ENCODE peak calls at places on chromosomes 16 and 17, in nine cellular contexts. One of them, this sample, is unnamed.

GRCh38 chr17:10156579-10157488 is 41.6 kb downstream of the GAS7 start:
- DNase-seq in HS-5: no peak
- DNase-seq in dermis blood vessel endothelial cell: no peak
- DNase-seq in substantia nigra: peak; percentile 32
- DNase-seq in NCI-H1092: no peak
- DNase-seq in GF-D8: peak; percentile 90
- DNase-seq in AG04450: no peak
- DNase-seq in nucleus accumbens: no peak
- DNase-seq in neuronal stem cell: no peak
- DNase-seq in this sample: peak; percentile 52

GRCh38 chr17:77657821-77658220 is 300.7 kb upstream of the TNRC6C start:
- DNase-seq in HS-5: no peak
- DNase-seq in dermis blood vessel endothelial cell: no peak
- DNase-seq in substantia nigra: no peak
- DNase-seq in NCI-H1092: no peak
- DNase-seq in GF-D8: no peak
- DNase-seq in AG04450: no peak
- DNase-seq in nucleus accumbens: no peak
- DNase-seq in neuronal stem cell: no peak
- DNase-seq in this sample: no peak

GRCh38 chr16:3509470-3509928 is 8.7 kb downstream of the CLUAP1 start:
- DNase-seq in HS-5: no peak
- DNase-seq in dermis blood vessel endothelial cell: no peak
- DNase-seq in substantia nigra: no peak
- DNase-seq in NCI-H1092: no peak
- DNase-seq in GF-D8: no peak
- DNase-seq in AG04450: no peak
- DNase-seq in nucleus accumbens: no peak
- DNase-seq in neuronal stem cell: no peak
- DNase-seq in this sample: no peak

GRCh38 chr17:12856451-12856850 is 67.2 kb downstream of the ARHGAP44 start:
- DNase-seq in HS-5: no peak
- DNase-seq in dermis blood vessel endothelial cell: no peak
- DNase-seq in substantia nigra: no peak
- DNase-seq in NCI-H1092: no peak
- DNase-seq in GF-D8: peak; percentile 3
- DNase-seq in AG04450: no peak
- DNase-seq in nucleus accumbens: no peak
- DNase-seq in neuronal stem cell: no peak
- DNase-seq in this sample: no peak

GRCh38 chr17:35998018-35998545 is 3.3 kb downstream of the CCL15 start:
- DNase-seq in HS-5: no peak
- DNase-seq in dermis blood vessel endothelial cell: no peak
- DNase-seq in substantia nigra: no peak
- DNase-seq in NCI-H1092: no peak
- DNase-seq in GF-D8: no peak
- DNase-seq in AG04450: no peak
- DNase-seq in nucleus accumbens: no peak
- DNase-seq in neuronal stem cell: no peak
- DNase-seq in this sample: no peak

GRCh38 chr16:75032655-75033054 is 33.8 kb downstream of the ZNRF1 start:
- DNase-seq in HS-5: no peak
- DNase-seq in dermis blood vessel endothelial cell: no peak
- DNase-seq in substantia nigra: no peak
- DNase-seq in NCI-H1092: no peak
- DNase-seq in GF-D8: no peak
- DNase-seq in AG04450: no peak
- DNase-seq in nucleus accumbens: no peak
- DNase-seq in neuronal stem cell: no peak
- DNase-seq in this sample: no peak

GRCh38 chr16:79436885-79437284 is 163.7 kb downstream of the MAF start:
- DNase-seq in HS-5: no peak
- DNase-seq in dermis blood vessel endothelial cell: no peak
- DNase-seq in substantia nigra: no peak
- DNase-seq in NCI-H1092: no peak
- DNase-seq in GF-D8: no peak
- DNase-seq in AG04450: no peak
- DNase-seq in nucleus accumbens: no peak
- DNase-seq in neuronal stem cell: no peak
- DNase-seq in this sample: no peak

GRCh38 chr16:68400924-68401460 is 47.3 kb downstream of the SMPD3 start:
- DNase-seq in HS-5: no peak
- DNase-seq in dermis blood vessel endothelial cell: no peak
- DNase-seq in substantia nigra: no peak
- DNase-seq in NCI-H1092: no peak
- DNase-seq in GF-D8: no peak
- DNase-seq in AG04450: no peak
- DNase-seq in nucleus accumbens: no peak
- DNase-seq in neuronal stem cell: no peak
- DNase-seq in this sample: no peak

GRCh38 chr16:21199607-21200218 is 11.7 kb downstream of the ZP2 start:
- DNase-seq in HS-5: no peak
- DNase-seq in dermis blood vessel endothelial cell: no peak
- DNase-seq in substantia nigra: no peak
- DNase-seq in NCI-H1092: no peak
- DNase-seq in GF-D8: no peak
- DNase-seq in AG04450: no peak
- DNase-seq in nucleus accumbens: no peak
- DNase-seq in neuronal stem cell: no peak
- DNase-seq in this sample: no peak

GRCh38 chr16:9102379-9102778 is 10.9 kb downstream of the HAPSTR1 start:
- DNase-seq in HS-5: peak; percentile 91
- DNase-seq in dermis blood vessel endothelial cell: no peak
- DNase-seq in substantia nigra: no peak
- DNase-seq in NCI-H1092: no peak
- DNase-seq in GF-D8: peak; percentile 22
- DNase-seq in AG04450: peak; percentile 81
- DNase-seq in nucleus accumbens: no peak
- DNase-seq in neuronal stem cell: no peak
- DNase-seq in this sample: no peak

GRCh38 chr17:62110923-62111484 is 45.9 kb upstream of the MED13 start:
- DNase-seq in HS-5: no peak
- DNase-seq in dermis blood vessel endothelial cell: no peak
- DNase-seq in substantia nigra: no peak
- DNase-seq in NCI-H1092: no peak
- DNase-seq in GF-D8: no peak
- DNase-seq in AG04450: no peak
- DNase-seq in nucleus accumbens: no peak
- DNase-seq in neuronal stem cell: no peak
- DNase-seq in this sample: no peak

GRCh38 chr16:19389246-19389645 is 28.4 kb upstream of the TMC5 start:
- DNase-seq in HS-5: no peak
- DNase-seq in dermis blood vessel endothelial cell: peak; percentile 47
- DNase-seq in substantia nigra: peak; percentile 3
- DNase-seq in NCI-H1092: peak; percentile 85
- DNase-seq in GF-D8: no peak
- DNase-seq in AG04450: no peak
- DNase-seq in nucleus accumbens: no peak
- DNase-seq in neuronal stem cell: peak; percentile 14
- DNase-seq in this sample: no peak

GRCh38 chr16:5523794-5524193 is 426.2 kb upstream of the EEF2KMT start:
- DNase-seq in HS-5: no peak
- DNase-seq in dermis blood vessel endothelial cell: no peak
- DNase-seq in substantia nigra: no peak
- DNase-seq in NCI-H1092: no peak
- DNase-seq in GF-D8: no peak
- DNase-seq in AG04450: no peak
- DNase-seq in nucleus accumbens: no peak
- DNase-seq in neuronal stem cell: no peak
- DNase-seq in this sample: no peak

GRCh38 chr16:23410176-23410575 is 42.8 kb downstream of the COG7 start:
- DNase-seq in HS-5: no peak
- DNase-seq in dermis blood vessel endothelial cell: no peak
- DNase-seq in substantia nigra: no peak
- DNase-seq in NCI-H1092: no peak
- DNase-seq in GF-D8: no peak
- DNase-seq in AG04450: no peak
- DNase-seq in nucleus accumbens: no peak
- DNase-seq in neuronal stem cell: no peak
- DNase-seq in this sample: no peak

GRCh38 chr17:73749906-73750305 is 105.7 kb upstream of the SDK2 start:
- DNase-seq in HS-5: no peak
- DNase-seq in dermis blood vessel endothelial cell: no peak
- DNase-seq in substantia nigra: no peak
- DNase-seq in NCI-H1092: no peak
- DNase-seq in GF-D8: no peak
- DNase-seq in AG04450: no peak
- DNase-seq in nucleus accumbens: no peak
- DNase-seq in neuronal stem cell: no peak
- DNase-seq in this sample: no peak

GRCh38 chr16:6573577-6573976 is 759.1 kb upstream of the RBFOX1 start:
- DNase-seq in HS-5: no peak
- DNase-seq in dermis blood vessel endothelial cell: no peak
- DNase-seq in substantia nigra: peak; percentile 66
- DNase-seq in NCI-H1092: no peak
- DNase-seq in GF-D8: no peak
- DNase-seq in AG04450: no peak
- DNase-seq in nucleus accumbens: no peak
- DNase-seq in neuronal stem cell: peak; percentile 49
- DNase-seq in this sample: no peak

GRCh38 chr16:4319454-4319853 is 3.6 kb downstream of the GLIS2 start:
- DNase-seq in HS-5: no peak
- DNase-seq in dermis blood vessel endothelial cell: no peak
- DNase-seq in substantia nigra: no peak
- DNase-seq in NCI-H1092: no peak
- DNase-seq in GF-D8: no peak
- DNase-seq in AG04450: no peak
- DNase-seq in nucleus accumbens: no peak
- DNase-seq in neuronal stem cell: no peak
- DNase-seq in this sample: no peak

GRCh38 chr17:8430966-8431365 is 4.7 kb upstream of the NDEL1 start:
- DNase-seq in HS-5: no peak
- DNase-seq in dermis blood vessel endothelial cell: peak; percentile 62
- DNase-seq in substantia nigra: no peak
- DNase-seq in NCI-H1092: no peak
- DNase-seq in GF-D8: no peak
- DNase-seq in AG04450: no peak
- DNase-seq in nucleus accumbens: no peak
- DNase-seq in neuronal stem cell: no peak
- DNase-seq in this sample: peak; percentile 82

GRCh38 chr17:75065562-75066151 is 18.6 kb downstream of the KCTD2 start:
- DNase-seq in HS-5: no peak
- DNase-seq in dermis blood vessel endothelial cell: peak; percentile 84
- DNase-seq in substantia nigra: no peak
- DNase-seq in NCI-H1092: no peak
- DNase-seq in GF-D8: no peak
- DNase-seq in AG04450: no peak
- DNase-seq in nucleus accumbens: no peak
- DNase-seq in neuronal stem cell: no peak
- DNase-seq in this sample: no peak

GRCh38 chr17:72826602-72827001 is 265.9 kb downstream of the SLC39A11 start:
- DNase-seq in HS-5: no peak
- DNase-seq in dermis blood vessel endothelial cell: no peak
- DNase-seq in substantia nigra: no peak
- DNase-seq in NCI-H1092: no peak
- DNase-seq in GF-D8: no peak
- DNase-seq in AG04450: no peak
- DNase-seq in nucleus accumbens: no peak
- DNase-seq in neuronal stem cell: no peak
- DNase-seq in this sample: no peak

GRCh38 chr17:50279181-50279526 is 4.9 kb downstream of the TMEM92 start:
- DNase-seq in HS-5: no peak
- DNase-seq in dermis blood vessel endothelial cell: peak; percentile 67
- DNase-seq in substantia nigra: no peak
- DNase-seq in NCI-H1092: no peak
- DNase-seq in GF-D8: no peak
- DNase-seq in AG04450: no peak
- DNase-seq in nucleus accumbens: no peak
- DNase-seq in neuronal stem cell: no peak
- DNase-seq in this sample: no peak